ENCODE peak calls at places on chromosomes 13 and 19, in four cellular contexts. Q is EL, X is Daoy, I is NCI-H82. Y is an unnamed sample.

GRCh38 chr13:73335938-73336337 is 277.1 kb downstream of the KLF5 start:
- DNase-seq in Q (no peak), X (no peak), I (no peak), Y (no peak)

GRCh38 chr19:48511800-48512503 is at the start of gene LMTK3:
- DNase-seq in Q (peak; percentile 60), X (peak; percentile 85), I (peak; percentile 82), Y (no peak)

GRCh38 chr13:114059428-114059827 is 73.0 kb downstream of the RASA3 start:
- DNase-seq in Q (no peak), X (no peak), I (no peak), Y (no peak)

GRCh38 chr19:21691656-21692055 is 75.7 kb downstream of the ZNF100 start:
- DNase-seq in Q (no peak), X (no peak), I (no peak), Y (no peak)

GRCh38 chr13:111328111-111328802 is 7.8 kb downstream of the TEX29 start:
- DNase-seq in Q (no peak), X (no peak), I (no peak), Y (no peak)

GRCh38 chr13:110291286-110291685 is 15.7 kb downstream of the COL4A1 start:
- DNase-seq in Q (no peak), X (no peak), I (no peak), Y (no peak)

GRCh38 chr13:43865892-43866291 is 13.6 kb downstream of the CCDC122 start:
- DNase-seq in Q (peak; percentile 61), X (no peak), I (no peak), Y (no peak)

GRCh38 chr13:71524245-71525002 is 342.6 kb downstream of the DACH1 start:
- DNase-seq in Q (no peak), X (no peak), I (no peak), Y (no peak)

GRCh38 chr13:74773263-74773662 is 639.1 kb upstream of the KLF12 start:
- DNase-seq in Q (no peak), X (no peak), I (no peak), Y (no peak)

GRCh38 chr19:4720037-4720700 is 3.5 kb downstream of the DPP9 start:
- DNase-seq in Q (no peak), X (no peak), I (no peak), Y (no peak)

GRCh38 chr13:58843567-58843966 is 1212.0 kb downstream of the PCDH17 start:
- DNase-seq in Q (no peak), X (no peak), I (peak; percentile 10), Y (no peak)

GRCh38 chr13:24272452-24273161 is 36.8 kb upstream of the C1QTNF9 start:
- DNase-seq in Q (no peak), X (no peak), I (no peak), Y (no peak)

GRCh38 chr19:42601811-42602443 is 7.2 kb upstream of the CEACAM8 start:
- DNase-seq in Q (peak; percentile 44), X (peak; percentile 14), I (no peak), Y (no peak)

GRCh38 chr19:36528921-36529518 is 949 bp upstream of the ZNF260 start:
- DNase-seq in Q (peak; percentile 11), X (peak; percentile 5), I (peak; percentile 75), Y (no peak)

GRCh38 chr13:26420282-26420960 is 137.1 kb upstream of the WASF3 start:
- DNase-seq in Q (no peak), X (no peak), I (no peak), Y (no peak)

GRCh38 chr19:10270616-10271394 is at the start of gene ICAM1:
- DNase-seq in Q (peak; percentile 87), X (peak; percentile 89), I (peak; percentile 47), Y (no peak)

GRCh38 chr19:52897149-52897935 is at the start of gene ZNF320:
- DNase-seq in Q (peak; percentile 95), X (peak; percentile 97), I (peak; percentile 94), Y (peak; percentile 79)